ENCODE peak calls at places on chromosomes 7 and 10, in nine cellular contexts. One of them, this sample, is unnamed.

GRCh38 chr10:79946270-79947082 is 2.4 kb downstream of the SFTPD start:
- DNase-seq in amygdala: no peak
- DNase-seq in right cardiac atrium: no peak
- DNase-seq in midbrain: no peak
- DNase-seq in NCI-H1092 treated with DMSO at 0.1 percent for 48 hours: no peak
- DNase-seq in skeletal muscle cell: no peak
- DNase-seq in iris pigment epithelial cell: no peak
- DNase-seq in Calu3: no peak
- DNase-seq in nephron progenitor cell: no peak
- DNase-seq in this sample: no peak

GRCh38 chr10:30353851-30354250 is 4.8 kb upstream of the MTPAP start:
- DNase-seq in midbrain: no peak
- DNase-seq in iris pigment epithelial cell: peak
- DNase-seq in skeletal muscle cell: peak
- DNase-seq in Calu3: no peak
- DNase-seq in NCI-H1092 treated with DMSO at 0.1 percent for 48 hours: no peak
- DNase-seq in nephron progenitor cell: no peak
- DNase-seq in amygdala: no peak
- DNase-seq in right cardiac atrium: no peak
- DNase-seq in this sample: no peak

GRCh38 chr7:130960208-130960988 is 226.4 kb upstream of the KLF14 start:
- DNase-seq in iris pigment epithelial cell: peak
- DNase-seq in skeletal muscle cell: peak
- DNase-seq in nephron progenitor cell: no peak
- DNase-seq in NCI-H1092 treated with DMSO at 0.1 percent for 48 hours: no peak
- DNase-seq in midbrain: no peak
- DNase-seq in right cardiac atrium: no peak
- DNase-seq in amygdala: no peak
- DNase-seq in Calu3: peak
- DNase-seq in this sample: peak

GRCh38 chr10:124174673-124175645 is 81.6 kb upstream of the CHST15 start:
- DNase-seq in amygdala: no peak
- DNase-seq in iris pigment epithelial cell: no peak
- DNase-seq in nephron progenitor cell: no peak
- DNase-seq in Calu3: no peak
- DNase-seq in midbrain: no peak
- DNase-seq in NCI-H1092 treated with DMSO at 0.1 percent for 48 hours: no peak
- DNase-seq in right cardiac atrium: no peak
- DNase-seq in skeletal muscle cell: no peak
- DNase-seq in this sample: no peak

GRCh38 chr10:125112697-125113494 is 47.5 kb downstream of the CTBP2 start:
- DNase-seq in NCI-H1092 treated with DMSO at 0.1 percent for 48 hours: no peak
- DNase-seq in iris pigment epithelial cell: no peak
- DNase-seq in midbrain: no peak
- DNase-seq in Calu3: no peak
- DNase-seq in nephron progenitor cell: no peak
- DNase-seq in amygdala: no peak
- DNase-seq in right cardiac atrium: no peak
- DNase-seq in skeletal muscle cell: no peak
- DNase-seq in this sample: no peak

GRCh38 chr10:90983940-90984549 is 63.2 kb upstream of the ANKRD1 start:
- DNase-seq in amygdala: no peak
- DNase-seq in skeletal muscle cell: no peak
- DNase-seq in nephron progenitor cell: no peak
- DNase-seq in right cardiac atrium: no peak
- DNase-seq in NCI-H1092 treated with DMSO at 0.1 percent for 48 hours: no peak
- DNase-seq in iris pigment epithelial cell: no peak
- DNase-seq in Calu3: no peak
- DNase-seq in midbrain: no peak
- DNase-seq in this sample: no peak

GRCh38 chr10:86411281-86411841 is 44.8 kb upstream of the GRID1 start:
- DNase-seq in iris pigment epithelial cell: peak
- DNase-seq in Calu3: no peak
- DNase-seq in nephron progenitor cell: no peak
- DNase-seq in skeletal muscle cell: peak
- DNase-seq in NCI-H1092 treated with DMSO at 0.1 percent for 48 hours: no peak
- DNase-seq in right cardiac atrium: no peak
- DNase-seq in amygdala: no peak
- DNase-seq in midbrain: peak
- DNase-seq in this sample: no peak

GRCh38 chr7:139777304-139777890 is 401 bp downstream of the HIPK2 start:
- DNase-seq in nephron progenitor cell: peak
- DNase-seq in amygdala: no peak
- DNase-seq in skeletal muscle cell: no peak
- DNase-seq in iris pigment epithelial cell: no peak
- DNase-seq in NCI-H1092 treated with DMSO at 0.1 percent for 48 hours: peak
- DNase-seq in Calu3: peak
- DNase-seq in right cardiac atrium: peak
- DNase-seq in midbrain: no peak
- DNase-seq in this sample: no peak

GRCh38 chr7:76220185-76221057 is 18.7 kb downstream of the SRRM3 start:
- DNase-seq in midbrain: peak
- DNase-seq in skeletal muscle cell: peak
- DNase-seq in Calu3: peak
- DNase-seq in nephron progenitor cell: peak
- DNase-seq in amygdala: peak
- DNase-seq in NCI-H1092 treated with DMSO at 0.1 percent for 48 hours: peak
- DNase-seq in right cardiac atrium: peak
- DNase-seq in iris pigment epithelial cell: peak
- DNase-seq in this sample: peak

GRCh38 chr10:71605263-71605962 is 114.2 kb downstream of the C10orf105 start:
- DNase-seq in iris pigment epithelial cell: no peak
- DNase-seq in right cardiac atrium: no peak
- DNase-seq in skeletal muscle cell: no peak
- DNase-seq in nephron progenitor cell: no peak
- DNase-seq in NCI-H1092 treated with DMSO at 0.1 percent for 48 hours: no peak
- DNase-seq in amygdala: no peak
- DNase-seq in Calu3: no peak
- DNase-seq in midbrain: no peak
- DNase-seq in this sample: no peak

GRCh38 chr10:89160339-89160738 is 46.8 kb downstream of the CH25H start:
- DNase-seq in NCI-H1092 treated with DMSO at 0.1 percent for 48 hours: no peak
- DNase-seq in Calu3: no peak
- DNase-seq in skeletal muscle cell: no peak
- DNase-seq in nephron progenitor cell: no peak
- DNase-seq in right cardiac atrium: no peak
- DNase-seq in iris pigment epithelial cell: no peak
- DNase-seq in midbrain: no peak
- DNase-seq in amygdala: no peak
- DNase-seq in this sample: no peak

This sample was measured in retinal pigment epithelial cell.